ENCODE peak calls at places on chromosome X, in ten cellular contexts. R is body of pancreas, E is upper lobe of right lung, L is A549, F is IMR-90, W is right lobe of liver, D is thoracic aorta, O is mammary epithelial cell, U is small intestine, S is breast epithelium. Y is an unnamed sample.

GRCh38 chrX:9593756-9594155 is 128.9 kb downstream of the TBL1X start:
- DNase-seq in R (no peak), E (no peak), L (no peak), F (no peak), W (no peak), D (no peak), O (no peak), U (no peak), S (no peak), Y (no peak)

GRCh38 chrX:25017667-25018247 is 2.0 kb upstream of the ARX start:
- DNase-seq in R (no peak), E (no peak), L (no peak), F (no peak), W (no peak), D (no peak), O (no peak), U (no peak), S (no peak), Y (no peak)

GRCh38 chrX:14964500-14964899 is 91.3 kb downstream of the MOSPD2 start:
- DNase-seq in R (no peak), E (no peak), L (no peak), F (peak), W (no peak), D (no peak), O (peak), U (no peak), S (no peak), Y (no peak)

GRCh38 chrX:149372861-149373260 is 132.2 kb downstream of the IDS start:
- DNase-seq in R (no peak), E (no peak), L (no peak), F (no peak), W (no peak), D (no peak), O (peak), U (no peak), S (no peak), Y (no peak)

GRCh38 chrX:115897956-115898355 is 272.6 kb upstream of the AGTR2 start:
- DNase-seq in R (no peak), E (no peak), L (no peak), F (no peak), W (no peak), D (no peak), O (no peak), U (no peak), S (no peak), Y (no peak)

GRCh38 chrX:41301438-41301824 is 32.5 kb upstream of the DDX3X start:
- DNase-seq in R (no peak), E (no peak), L (no peak), F (no peak), W (no peak), D (no peak), O (no peak), U (no peak), S (no peak), Y (no peak)

GRCh38 chrX:75151828-75152592 is 4.1 kb downstream of the ABCB7 start:
- DNase-seq in R (no peak), E (no peak), L (no peak), F (no peak), W (no peak), D (no peak), O (no peak), U (peak), S (no peak), Y (no peak)

GRCh38 chrX:101383679-101384078 is 2.3 kb downstream of the BTK start:
- DNase-seq in R (no peak), E (no peak), L (no peak), F (no peak), W (no peak), D (no peak), O (no peak), U (no peak), S (no peak), Y (no peak)

GRCh38 chrX:129000018-129000417 is 523.3 kb downstream of the SMARCA1 start:
- DNase-seq in R (no peak), E (no peak), L (no peak), F (no peak), W (no peak), D (no peak), O (no peak), U (no peak), S (no peak), Y (no peak)

GRCh38 chrX:54540289-54540688 is 10.3 kb downstream of the GNL3L start:
- DNase-seq in R (no peak), E (no peak), L (no peak), F (peak), W (no peak), D (no peak), O (no peak), U (no peak), S (no peak), Y (no peak)

GRCh38 chrX:86002076-86002896 is 45.1 kb downstream of the CHM start:
- DNase-seq in R (no peak), E (peak), L (no peak), F (peak), W (no peak), D (no peak), O (peak), U (peak), S (no peak), Y (no peak)

GRCh38 chrX:134580947-134581346 is 77.3 kb downstream of the PLAC1 start:
- DNase-seq in R (no peak), E (no peak), L (no peak), F (peak), W (no peak), D (no peak), O (no peak), U (no peak), S (no peak), Y (no peak)

DNA sequence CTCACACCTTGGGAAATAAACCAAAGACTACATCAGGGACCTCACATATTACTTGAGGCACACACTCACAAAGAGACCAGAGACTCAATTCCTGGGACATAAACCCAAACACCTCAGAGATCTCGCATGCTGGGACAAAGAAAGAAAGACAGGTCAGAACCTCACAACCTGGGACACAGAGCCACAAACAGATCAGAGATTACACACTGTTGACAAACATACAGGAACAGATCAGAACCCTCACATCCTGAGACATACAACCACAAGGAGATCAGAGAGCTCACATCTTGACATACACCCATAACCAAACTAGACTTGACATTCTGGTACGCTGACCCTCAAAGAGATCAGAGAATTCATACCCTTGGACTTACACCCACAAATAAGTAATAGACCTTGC is 17.3 kb downstream of the SUV39H1 start:
- DNase-seq in R (no peak), E (no peak), L (no peak), F (no peak), W (no peak), D (no peak), O (no peak), U (peak), S (no peak), Y (no peak)
- H3K27ac ChIP-seq in R (no peak), E (no peak), L (no peak), F (no peak), W (peak), D (no peak), O (no peak), U (peak), S (no peak), Y (no peak)

DNA sequence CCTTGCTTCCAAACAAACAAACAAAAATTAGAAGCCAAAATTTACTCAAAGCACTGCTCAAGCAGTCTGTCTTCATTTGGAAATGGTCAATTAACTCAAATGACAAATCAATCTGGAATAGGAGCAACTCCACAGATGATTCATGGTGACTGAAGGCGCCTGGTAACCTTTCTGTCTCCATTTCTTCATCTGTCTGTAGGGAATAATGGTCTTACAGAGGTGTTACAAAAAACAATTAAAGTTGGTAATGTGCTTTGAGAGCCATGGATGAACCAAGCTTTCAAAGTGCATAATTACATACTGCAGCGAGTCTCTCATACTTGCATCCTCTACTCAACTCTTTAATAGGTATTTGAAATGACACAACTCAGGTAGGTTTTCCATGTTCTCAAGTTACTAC is 38.3 kb upstream of the STAG2 start:
- DNase-seq in R (no peak), E (no peak), L (no peak), F (no peak), W (no peak), D (no peak), O (peak), U (no peak), S (no peak), Y (no peak)
- H3K27ac ChIP-seq in R (no peak), E (no peak), L (no peak), F (no peak), W (no peak), D (no peak), O (no peak), U (no peak), S (no peak), Y (no peak)

GRCh38 chrX:48700951-48701653 is 4.6 kb downstream of the SUV39H1 start:
- DNase-seq in R (no peak), E (no peak), L (no peak), F (peak), W (no peak), D (no peak), O (no peak), U (no peak), S (no peak), Y (no peak)

GRCh38 chrX:48702716-48703115 is 6.2 kb downstream of the SUV39H1 start:
- DNase-seq in R (no peak), E (no peak), L (no peak), F (no peak), W (no peak), D (no peak), O (no peak), U (no peak), S (no peak), Y (no peak)

GRCh38 chrX:48700246-48700645 is 3.7 kb downstream of the SUV39H1 start:
- DNase-seq in R (no peak), E (no peak), L (no peak), F (no peak), W (no peak), D (no peak), O (no peak), U (no peak), S (no peak), Y (no peak)

GRCh38 chrX:48703228-48703627 is 6.7 kb downstream of the SUV39H1 start:
- DNase-seq in R (no peak), E (no peak), L (no peak), F (no peak), W (no peak), D (no peak), O (no peak), U (no peak), S (no peak), Y (no peak)

DNA sequence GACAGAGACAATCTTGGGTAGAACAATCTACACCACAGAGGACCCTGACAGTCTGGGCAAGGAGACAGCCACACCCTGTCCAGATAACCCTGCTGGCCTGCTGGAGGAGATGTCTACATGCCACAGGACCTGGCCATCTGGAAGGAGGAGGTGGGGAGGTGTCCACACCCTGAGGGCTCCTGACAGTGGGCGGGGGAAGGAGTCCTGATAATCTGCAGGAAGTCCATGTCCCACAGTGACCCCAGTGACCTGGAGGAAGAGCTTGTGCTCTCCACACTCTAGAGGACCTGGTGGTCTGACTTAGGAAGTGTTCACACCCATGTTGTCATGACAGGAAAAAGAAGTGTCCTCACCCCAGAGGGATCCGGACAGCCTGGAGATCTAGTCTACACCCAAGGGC is 5.5 kb downstream of the SUV39H1 start:
- DNase-seq in R (no peak), E (no peak), L (no peak), F (no peak), W (no peak), D (no peak), O (no peak), U (no peak), S (no peak), Y (no peak)
- H3K27ac ChIP-seq in R (no peak), E (no peak), L (no peak), F (no peak), W (no peak), D (no peak), O (no peak), U (no peak), S (no peak), Y (no peak)

DNA sequence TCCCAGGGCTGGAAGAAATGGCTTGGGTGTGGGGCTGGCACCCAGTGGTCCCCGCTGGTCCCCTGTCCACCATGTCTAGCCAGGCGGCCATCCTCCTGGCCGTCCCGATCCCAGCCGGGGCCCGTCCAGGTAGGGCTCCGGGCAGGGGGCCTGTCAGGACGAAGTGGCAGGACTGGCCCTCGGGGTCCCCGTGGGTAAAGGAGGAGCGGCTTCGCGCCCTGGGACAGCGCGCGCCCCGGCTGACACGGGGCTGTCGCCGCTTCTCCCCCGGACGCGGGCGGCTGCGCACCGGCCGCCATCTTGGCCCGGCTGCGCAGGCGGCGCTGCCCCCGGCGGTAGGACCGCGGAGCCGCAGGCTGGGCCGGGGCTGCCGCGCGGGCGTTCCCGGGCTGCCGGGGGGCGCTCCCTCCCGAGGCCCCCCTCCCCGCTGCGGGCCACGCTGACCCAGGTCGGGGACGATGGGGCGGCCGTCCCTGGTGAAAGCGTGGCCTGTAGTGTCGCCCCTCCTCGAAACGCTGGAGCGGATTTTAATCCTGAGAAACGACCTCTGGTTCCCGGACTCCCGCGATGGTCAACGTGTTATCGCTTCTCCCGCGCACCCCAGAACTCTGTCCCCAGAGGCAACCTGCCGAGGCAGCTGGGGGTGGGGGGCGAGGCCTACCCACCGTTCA is 60.4 kb upstream of the BCOR start:
- DNase-seq in R (no peak), E (peak), L (peak), F (peak), W (no peak), D (no peak), O (no peak), U (no peak), S (no peak), Y (no peak)
- H3K27ac ChIP-seq in R (peak), E (peak), L (peak), F (no peak), W (peak), D (peak), O (no peak), U (peak), S (peak), Y (no peak)

DNA sequence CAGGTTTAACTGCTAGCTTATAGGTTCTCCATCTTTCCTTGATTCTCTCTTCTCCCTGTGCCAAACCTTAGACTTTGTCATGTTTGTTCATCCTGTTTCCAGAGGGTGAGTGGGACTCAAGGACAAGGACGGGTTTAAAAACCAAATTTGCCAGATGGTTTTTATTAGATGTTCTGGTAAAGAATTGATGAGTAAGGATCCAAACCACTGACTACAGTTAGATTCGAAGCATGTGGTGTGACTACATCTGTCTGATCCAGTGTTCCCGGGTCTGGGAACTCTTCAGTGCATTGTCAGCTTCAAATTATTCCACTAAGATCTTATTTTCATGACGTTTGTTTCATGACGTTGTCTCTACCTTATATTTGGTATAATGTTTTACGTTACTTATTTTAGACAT is 37.5 kb downstream of the MTMR1 start:
- DNase-seq in R (no peak), E (no peak), L (no peak), F (peak), W (no peak), D (no peak), O (no peak), U (no peak), S (no peak), Y (no peak)
- H3K27ac ChIP-seq in R (no peak), E (no peak), L (no peak), F (no peak), W (no peak), D (no peak), O (no peak), U (no peak), S (no peak), Y (no peak)

GRCh38 chrX:154732421-154733071 is 18.3 kb downstream of the GAB3 start:
- DNase-seq in R (no peak), E (no peak), L (no peak), F (peak), W (no peak), D (no peak), O (peak), U (no peak), S (no peak), Y (no peak)

GRCh38 chrX:154734101-154734781 is 16.6 kb downstream of the GAB3 start:
- DNase-seq in R (no peak), E (peak), L (no peak), F (peak), W (no peak), D (no peak), O (peak), U (peak), S (no peak), Y (no peak)

GRCh38 chrX:154731881-154732280 is 19.0 kb downstream of the GAB3 start:
- DNase-seq in R (no peak), E (no peak), L (no peak), F (peak), W (no peak), D (no peak), O (no peak), U (no peak), S (no peak), Y (no peak)

GRCh38 chrX:154731203-154731602 is 19.7 kb downstream of the GAB3 start:
- DNase-seq in R (no peak), E (no peak), L (no peak), F (no peak), W (no peak), D (no peak), O (no peak), U (peak), S (no peak), Y (no peak)

DNA sequence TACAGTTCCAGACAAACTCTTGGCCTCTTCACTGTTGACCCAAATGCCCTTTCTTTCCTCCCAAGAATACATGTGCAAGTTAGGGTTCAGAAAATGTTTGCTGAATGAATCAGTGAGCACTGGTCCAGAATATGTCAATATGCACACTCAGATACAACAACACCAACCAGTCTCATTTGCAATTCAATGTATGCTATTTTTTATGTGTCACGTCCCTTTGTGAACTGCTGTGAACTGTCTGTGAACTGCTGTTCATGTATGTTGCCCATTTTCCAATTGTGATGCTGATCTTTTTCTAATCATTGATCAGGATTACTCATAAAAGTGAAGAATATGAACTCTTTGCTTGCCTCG is 17.8 kb downstream of the GAB3 start:
- DNase-seq in R (no peak), E (no peak), L (no peak), F (no peak), W (no peak), D (no peak), O (no peak), U (no peak), S (no peak), Y (no peak)
- H3K27ac ChIP-seq in R (peak), E (peak), L (peak), F (no peak), W (peak), D (peak), O (no peak), U (peak), S (peak), Y (peak)

GRCh38 chrX:153968754-153969124 is 2.9 kb downstream of the HCFC1 start:
- DNase-seq in R (no peak), E (no peak), L (no peak), F (no peak), W (no peak), D (no peak), O (no peak), U (peak), S (no peak), Y (no peak)

GRCh38 chrX:153967536-153968214 is 3.9 kb downstream of the HCFC1 start:
- DNase-seq in R (no peak), E (no peak), L (no peak), F (no peak), W (no peak), D (no peak), O (no peak), U (peak), S (no peak), Y (no peak)

GRCh38 chrX:153968255-153968654 is 3.4 kb downstream of the HCFC1 start:
- DNase-seq in R (no peak), E (no peak), L (no peak), F (no peak), W (no peak), D (no peak), O (no peak), U (no peak), S (no peak), Y (no peak)

GRCh38 chrX:153966283-153966688 is 5.3 kb downstream of the HCFC1 start:
- DNase-seq in R (peak), E (no peak), L (no peak), F (no peak), W (peak), D (no peak), O (no peak), U (no peak), S (no peak), Y (no peak)

GRCh38 chrX:153966841-153967535 is 4.6 kb downstream of the HCFC1 start:
- DNase-seq in R (no peak), E (no peak), L (no peak), F (peak), W (no peak), D (no peak), O (no peak), U (no peak), S (no peak), Y (no peak)
- H3K27ac ChIP-seq in R (peak), E (peak), L (no peak), F (peak), W (peak), D (no peak), O (no peak), U (peak), S (peak), Y (no peak)

DNA sequence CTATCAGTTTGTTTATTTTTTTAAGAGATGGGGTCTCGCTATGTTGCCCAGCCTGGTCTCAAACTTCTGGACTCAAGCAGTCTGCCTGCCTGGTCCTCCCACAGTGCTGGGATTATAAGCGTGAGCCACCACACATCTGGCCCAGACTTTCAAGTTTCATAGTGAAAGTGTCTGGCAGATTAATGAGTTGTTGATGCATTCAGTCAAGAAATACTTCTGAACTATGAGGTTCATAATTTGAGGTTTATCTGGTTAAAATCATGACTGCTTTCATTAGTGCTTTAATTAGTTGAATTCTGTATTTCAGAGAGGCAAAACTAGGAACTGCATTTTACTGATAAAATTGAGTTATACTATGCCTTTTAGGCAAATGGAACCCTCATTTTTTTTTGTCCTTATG is 638.6 kb downstream of the RPA4 start:
- DNase-seq in R (no peak), E (no peak), L (no peak), F (no peak), W (no peak), D (no peak), O (no peak), U (no peak), S (no peak), Y (no peak)
- H3K27ac ChIP-seq in R (no peak), E (no peak), L (no peak), F (no peak), W (no peak), D (no peak), O (no peak), U (no peak), S (no peak), Y (no peak)

GRCh38 chrX:368811-369562 is 17.7 kb downstream of the PPP2R3B start:
- DNase-seq in R (no peak), E (no peak), L (peak), F (peak), W (no peak), D (no peak), O (no peak), U (no peak), S (no peak), Y (no peak)
- H3K27ac ChIP-seq in R (no peak), E (no peak), L (peak), F (no peak), W (no peak), D (no peak), O (no peak), U (no peak), S (no peak), Y (no peak)

Y was measured in epithelial cell of prostate.